ENCODE peak calls at places on chromosomes 6 and 20, in five cellular contexts. B, J, T, U and Y are unnamed samples.

GRCh38 chr6:90466191-90466940 is 120.5 kb downstream of the MAP3K7 start:
- DNase-seq in B (no peak), J (no peak), T (no peak), U (no peak), Y (no peak)

GRCh38 chr20:57389695-57390603 is 1.2 kb upstream of the RBM38 start:
- DNase-seq in B (peak; percentile 77), J (peak; percentile 21), T (no peak), U (no peak), Y (peak; percentile 40)

GRCh38 chr6:135062735-135063134 is 8.1 kb upstream of the HBS1L start:
- DNase-seq in B (no peak), J (no peak), T (no peak), U (no peak), Y (no peak)

GRCh38 chr20:48609491-48609978 is 218.3 kb downstream of the PREX1 start:
- DNase-seq in B (no peak), J (no peak), T (no peak), U (no peak), Y (no peak)

GRCh38 chr6:18302561-18303439 is 38.5 kb upstream of the DEK start:
- DNase-seq in B (no peak), J (no peak), T (no peak), U (no peak), Y (peak; percentile 32)

GRCh38 chr6:126529605-126530004 is 189.7 kb downstream of the CENPW start:
- DNase-seq in B (no peak), J (no peak), T (no peak), U (no peak), Y (no peak)

GRCh38 chr20:4120921-4121321 is 105.6 kb upstream of the RNF24 start:
- DNase-seq in B (no peak), J (no peak), T (no peak), U (no peak), Y (no peak)

GRCh38 chr6:135568366-135568765 is 70.8 kb upstream of the AHI1 start:
- DNase-seq in B (no peak), J (peak; percentile 33), T (no peak), U (no peak), Y (no peak)

GRCh38 chr6:13762648-13763441 is 51.2 kb upstream of the RANBP9 start:
- DNase-seq in B (peak; percentile 82), J (no peak), T (no peak), U (no peak), Y (peak; percentile 96)

GRCh38 chr6:154796484-154796883 is 63.3 kb downstream of the SCAF8 start:
- DNase-seq in B (no peak), J (no peak), T (no peak), U (no peak), Y (no peak)

GRCh38 chr6:57313009-57313408 is 4.4 kb upstream of the PRIM2 start:
- DNase-seq in B (no peak), J (no peak), T (no peak), U (no peak), Y (no peak)

GRCh38 chr6:63649847-63650265 is 14.3 kb downstream of the PHF3 start:
- DNase-seq in B (no peak), J (no peak), T (no peak), U (no peak), Y (no peak)

GRCh38 chr6:139539852-139540251 is 165.4 kb upstream of the CITED2 start:
- DNase-seq in B (peak; percentile 81), J (peak; percentile 86), T (no peak), U (peak; percentile 34), Y (no peak)

GRCh38 chr20:37490670-37491350 is 30.2 kb upstream of the NNAT start:
- DNase-seq in B (no peak), J (no peak), T (no peak), U (no peak), Y (no peak)

GRCh38 chr20:36061754-36062153 is 92.8 kb upstream of the EPB41L1 start:
- DNase-seq in B (no peak), J (no peak), T (no peak), U (no peak), Y (no peak)

GRCh38 chr6:39904946-39905639 is 29.2 kb downstream of the MOCS1 start:
- DNase-seq in B (no peak), J (no peak), T (no peak), U (no peak), Y (no peak)

GRCh38 chr6:155216312-155217028 is 47.3 kb upstream of the CLDN20 start:
- DNase-seq in B (no peak), J (no peak), T (no peak), U (no peak), Y (no peak)

GRCh38 chr20:62175711-62176110 is 7.1 kb upstream of the MTG2 start:
- DNase-seq in B (no peak), J (no peak), T (no peak), U (no peak), Y (no peak)

GRCh38 chr6:37048851-37049734 is 43.6 kb downstream of the FGD2 start:
- DNase-seq in B (peak; percentile 68), J (peak; percentile 88), T (no peak), U (no peak), Y (no peak)

GRCh38 chr20:53102361-53102760 is 130.2 kb downstream of the TSHZ2 start:
- DNase-seq in B (no peak), J (no peak), T (no peak), U (no peak), Y (no peak)

GRCh38 chr6:69162811-69163210 is 527.7 kb downstream of the ADGRB3 start:
- DNase-seq in B (no peak), J (no peak), T (no peak), U (no peak), Y (no peak)

GRCh38 chr20:43936805-43937204 is 22.2 kb downstream of the TOX2 start:
- DNase-seq in B (no peak), J (no peak), T (no peak), U (no peak), Y (no peak)

GRCh38 chr20:14235355-14235754 is 102.1 kb downstream of the FLRT3 start:
- DNase-seq in B (no peak), J (no peak), T (no peak), U (no peak), Y (peak; percentile 13)

GRCh38 chr6:119950681-119951080 is 601.1 kb upstream of the MAN1A1 start:
- DNase-seq in B (no peak), J (no peak), T (no peak), U (no peak), Y (no peak)

GRCh38 chr6:75430631-75431345 is 62.8 kb downstream of the FILIP1 start:
- DNase-seq in B (no peak), J (no peak), T (no peak), U (no peak), Y (no peak)
- H3K4me3 ChIP-seq in B (no peak overlapping the region), J (no peak overlapping the region), T (no peak overlapping the region), U (no peak overlapping the region), Y (no peak overlapping the region)

DNA sequence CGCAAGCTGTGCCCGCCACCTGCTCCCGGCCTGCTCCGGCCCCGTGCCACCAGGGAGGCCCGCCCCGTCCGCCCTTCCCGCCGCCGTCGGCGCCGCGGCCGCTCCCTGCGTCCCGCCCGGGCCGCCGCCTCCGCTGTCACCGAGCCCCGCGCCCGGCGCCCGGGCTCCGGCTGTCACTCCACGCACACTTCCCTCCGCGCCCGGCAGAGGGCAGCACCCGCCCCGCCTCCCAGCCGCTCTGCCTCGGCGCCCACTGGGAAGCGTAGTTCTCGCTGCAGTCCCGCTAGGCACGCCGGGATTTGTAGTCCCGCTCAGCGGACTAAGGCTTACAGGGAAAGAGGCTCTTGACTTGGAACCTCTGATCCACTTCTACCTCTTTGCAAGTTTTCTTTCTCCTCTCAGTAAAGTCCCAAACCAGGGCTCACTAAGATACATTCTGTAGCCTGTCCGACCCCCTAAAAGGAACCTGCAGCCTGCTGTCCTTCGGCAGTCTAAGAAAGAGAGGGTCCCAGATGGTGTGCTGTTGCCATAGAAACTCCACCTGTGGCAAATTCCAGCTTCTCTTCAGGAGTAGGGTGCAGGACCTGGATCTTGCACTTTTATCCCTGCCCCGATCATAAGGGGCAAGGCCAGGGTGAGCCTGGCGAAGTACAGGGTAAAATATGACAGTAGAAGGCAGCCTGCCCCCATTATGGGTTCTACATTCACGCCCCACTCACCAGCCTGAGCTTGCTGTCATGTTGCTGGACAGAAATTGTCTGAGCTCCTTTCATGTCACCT is at the start of gene TFEB:
- DNase-seq in B (peak; percentile 95), J (peak; percentile 95), T (peak; percentile 97), U (no peak), Y (peak; percentile 91)
- TF ChIP-seq POLR2A in B (no peak), J (no peak), T (no peak), U (no peak), Y (peak; percentile 14)

DNA sequence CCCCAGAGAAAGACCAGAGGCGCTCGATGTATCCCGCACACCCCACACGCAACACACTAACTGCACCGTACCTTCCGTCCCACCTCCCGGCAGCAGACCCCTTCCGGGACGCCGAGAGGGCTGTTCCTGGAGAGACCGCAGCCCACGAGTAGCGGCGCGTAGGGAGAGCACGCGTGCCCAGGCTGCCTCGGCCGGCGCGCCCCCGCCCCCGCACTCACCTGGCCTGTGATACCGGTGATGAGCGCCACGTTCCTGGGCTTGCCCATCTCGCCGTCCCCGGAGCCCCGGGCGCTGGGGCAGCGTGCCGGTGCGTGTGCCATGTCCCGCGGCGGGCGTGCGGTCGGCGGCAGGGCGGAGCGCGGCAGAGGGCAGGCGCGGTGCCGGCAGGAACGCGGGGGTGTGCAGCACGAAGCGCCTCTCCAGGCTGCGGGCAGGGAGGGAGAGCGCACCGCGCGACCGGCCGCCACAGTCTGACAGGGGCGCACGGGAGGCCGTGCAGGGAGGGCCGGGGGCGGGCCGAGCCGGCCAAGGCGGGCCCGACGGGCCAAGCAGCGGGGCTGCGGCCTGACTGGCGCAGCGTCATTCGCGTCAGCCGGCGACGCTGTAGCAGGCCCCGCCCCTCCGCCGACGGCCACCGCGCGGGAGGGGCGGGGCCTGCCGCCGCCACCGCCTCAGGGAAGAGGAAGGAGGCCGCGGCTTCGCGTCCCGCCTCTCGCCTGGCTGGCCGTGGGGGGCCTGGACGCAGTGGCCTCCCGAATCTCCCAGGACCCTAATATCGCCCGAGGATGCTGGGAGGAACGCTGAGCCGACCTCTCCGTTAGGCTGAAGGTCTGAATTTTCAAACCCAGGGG is at the start of gene GMDS:
- DNase-seq in B (peak; percentile 85), J (peak; percentile 92), T (peak; percentile 93), U (peak; percentile 67), Y (peak; percentile 93)
- H3K4me3 ChIP-seq in B (peak within 1 kb of the TSS; percentile 69), J (peak within 1 kb of the TSS; percentile 57), T (peak within 1 kb of the TSS; percentile 98), U (peak within 1 kb of the TSS; percentile 82), Y (peak within 1 kb of the TSS; percentile 97)

DNA sequence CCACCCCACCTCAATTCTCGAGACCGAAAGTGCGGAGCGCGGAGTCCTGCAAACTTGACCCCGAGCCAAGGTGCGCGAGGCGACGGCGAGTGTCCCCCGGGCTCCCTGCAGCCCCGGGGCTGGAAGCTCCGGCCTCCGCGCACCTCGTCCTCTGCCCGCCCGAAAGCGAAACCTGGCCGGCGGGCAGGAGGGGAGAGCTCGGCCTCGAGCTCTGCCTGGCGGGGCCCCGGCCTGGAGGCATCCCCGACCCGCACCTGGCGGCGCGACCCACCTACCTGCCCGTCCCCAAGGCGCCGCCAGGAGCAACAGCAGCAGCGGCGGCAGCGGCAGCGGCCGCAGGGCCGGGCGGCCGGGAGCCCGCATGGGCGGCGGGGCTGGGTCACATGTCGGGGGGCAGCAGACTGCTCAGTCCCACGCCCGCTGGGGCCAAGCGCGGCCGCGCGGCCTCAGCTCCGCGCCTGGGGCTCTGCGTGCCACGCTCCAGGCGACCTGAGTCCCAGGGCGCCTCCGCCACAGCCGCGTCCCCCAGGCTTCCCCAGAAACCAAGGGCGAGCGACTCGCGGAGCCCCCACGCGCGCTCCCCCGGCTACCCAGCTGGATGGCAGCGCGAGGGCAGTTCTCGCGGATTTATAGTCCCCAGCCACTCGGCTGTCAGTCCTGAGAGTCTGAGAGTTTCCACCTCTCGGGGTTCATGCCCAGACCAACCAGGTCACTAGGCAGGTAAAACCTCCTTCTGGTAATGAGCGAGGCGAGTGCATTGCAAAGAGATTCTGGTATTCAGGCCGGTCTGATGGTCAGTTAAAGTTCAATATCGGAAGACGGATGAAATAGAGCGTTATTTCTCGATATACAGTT is at the start of gene IL20RA:
- DNase-seq in B (peak; percentile 65), J (peak; percentile 60), T (no peak), U (no peak), Y (no peak)
- TF ChIP-seq POLR2A in B (no peak), J (peak; percentile 37), T (no peak), U (no peak), Y (no peak)

GRCh38 chr20:51934301-51935002 is 132.1 kb upstream of the SALL4 start:
- DNase-seq in B (no peak), J (no peak), T (no peak), U (no peak), Y (no peak)
- H3K4me3 ChIP-seq in B (no peak overlapping the region), J (no peak overlapping the region), T (no peak overlapping the region), U (no peak overlapping the region), Y (no peak overlapping the region)